ENCODE peak calls at places on chromosomes 7 and 10, in eight cellular contexts. D, H, G, A, R, B, P and J are unnamed samples.

GRCh38 chr10:51786684-51787035 is 87.3 kb upstream of the CSTF2T start:
- DNase-seq in D (no peak), H (peak; percentile 45), G (no peak), A (no peak), R (no peak), B (no peak), P (no peak), J (no peak)

GRCh38 chr10:79930267-79930666 is 18.6 kb downstream of the SFTPD start:
- DNase-seq in D (no peak), H (no peak), G (no peak), A (no peak), R (no peak), B (no peak), P (no peak), J (no peak)

GRCh38 chr10:6465437-6465836 is 114.6 kb downstream of the PRKCQ start:
- DNase-seq in D (no peak), H (no peak), G (no peak), A (no peak), R (no peak), B (peak; percentile 21), P (no peak), J (no peak)

GRCh38 chr7:141263508-141263907 is 189.6 kb downstream of the TMEM178B start:
- DNase-seq in D (no peak), H (no peak), G (no peak), A (no peak), R (no peak), B (no peak), P (no peak), J (no peak)

GRCh38 chr7:13336227-13336626 is 648.8 kb downstream of the ARL4A start:
- DNase-seq in D (no peak), H (peak; percentile 29), G (no peak), A (no peak), R (no peak), B (no peak), P (no peak), J (peak; percentile 34)

GRCh38 chr7:117873056-117873932 is at the start of gene CTTNBP2:
- DNase-seq in D (no peak), H (peak; percentile 59), G (peak; percentile 17), A (peak; percentile 89), R (peak; percentile 44), B (no peak), P (peak; percentile 53), J (peak; percentile 41)

GRCh38 chr10:69588358-69588757 is 15.1 kb upstream of the NEUROG3 start:
- DNase-seq in D (no peak), H (no peak), G (no peak), A (no peak), R (no peak), B (no peak), P (no peak), J (no peak)

GRCh38 chr7:36440880-36441279 is 51.2 kb downstream of the ANLN start:
- DNase-seq in D (no peak), H (peak; percentile 46), G (peak; percentile 37), A (peak; percentile 24), R (no peak), B (no peak), P (no peak), J (peak; percentile 38)

GRCh38 chr7:100411101-100411500 is 17.4 kb downstream of the ZCWPW1 start:
- DNase-seq in D (no peak), H (no peak), G (no peak), A (no peak), R (no peak), B (no peak), P (no peak), J (no peak)

GRCh38 chr7:34497153-34497777 is 160.8 kb upstream of the NPSR1 start:
- DNase-seq in D (no peak), H (no peak), G (no peak), A (no peak), R (no peak), B (no peak), P (no peak), J (no peak)

GRCh38 chr7:154862153-154862791 is 140.7 kb downstream of the PAXIP1 start:
- DNase-seq in D (no peak), H (no peak), G (no peak), A (no peak), R (no peak), B (peak; percentile 18), P (no peak), J (no peak)

GRCh38 chr7:156173346-156173745 is 361.1 kb upstream of the SHH start:
- DNase-seq in D (no peak), H (no peak), G (no peak), A (no peak), R (no peak), B (no peak), P (no peak), J (no peak)

GRCh38 chr10:13924020-13924725 is 337.4 kb downstream of the PRPF18 start:
- DNase-seq in D (peak; percentile 71), H (peak; percentile 96), G (no peak), A (no peak), R (no peak), B (no peak), P (no peak), J (peak; percentile 98)

GRCh38 chr10:47311193-47311899 is 10.9 kb upstream of the GDF2 start:
- DNase-seq in D (no peak), H (no peak), G (peak; percentile 9), A (no peak), R (no peak), B (no peak), P (no peak), J (no peak)

GRCh38 chr7:149448961-149449360 is 11.9 kb downstream of the ZNF777 start:
- DNase-seq in D (no peak), H (no peak), G (no peak), A (no peak), R (no peak), B (no peak), P (no peak), J (no peak)

GRCh38 chr7:4178887-4179286 is 503.2 kb upstream of the FOXK1 start:
- DNase-seq in D (no peak), H (no peak), G (no peak), A (no peak), R (no peak), B (no peak), P (no peak), J (no peak)

GRCh38 chr10:73576178-73576889 is 14.8 kb downstream of the USP54 start:
- DNase-seq in D (no peak), H (peak; percentile 91), G (peak; percentile 19), A (no peak), R (peak; percentile 58), B (no peak), P (no peak), J (peak; percentile 94)

GRCh38 chr10:103921750-103922195 is 3.8 kb upstream of the STN1 start:
- DNase-seq in D (no peak), H (peak; percentile 31), G (peak; percentile 48), A (peak; percentile 40), R (no peak), B (peak; percentile 28), P (no peak), J (no peak)

GRCh38 chr10:132455986-132456847 is 59.2 kb downstream of the PWWP2B start:
- DNase-seq in D (no peak), H (no peak), G (no peak), A (no peak), R (peak; percentile 9), B (no peak), P (no peak), J (no peak)

GRCh38 chr10:128099901-128100300 is 26.3 kb downstream of the MKI67 start:
- DNase-seq in D (no peak), H (no peak), G (no peak), A (no peak), R (no peak), B (no peak), P (no peak), J (no peak)

GRCh38 chr7:3371601-3372000 is 70.5 kb downstream of the SDK1 start:
- DNase-seq in D (no peak), H (no peak), G (no peak), A (no peak), R (no peak), B (no peak), P (no peak), J (peak; percentile 16)

GRCh38 chr7:44695756-44696155 is 52.9 kb upstream of the ZMIZ2 start:
- DNase-seq in D (no peak), H (no peak), G (no peak), A (no peak), R (no peak), B (no peak), P (no peak), J (no peak)

GRCh38 chr10:115503546-115503945 is 410.4 kb downstream of the ATRNL1 start:
- DNase-seq in D (no peak), H (no peak), G (no peak), A (no peak), R (no peak), B (peak; percentile 16), P (no peak), J (peak; percentile 1)

GRCh38 chr10:62637249-62638061 is 167.1 kb upstream of the ADO start:
- DNase-seq in D (no peak), H (peak; percentile 61), G (no peak), A (no peak), R (no peak), B (peak; percentile 82), P (no peak), J (peak; percentile 44)
- H3K4me3 ChIP-seq in D (no peak overlapping the region), H (peak overlapping the region; percentile 50), G (no peak overlapping the region), A (no peak overlapping the region), R (no peak overlapping the region), B (peak overlapping the region; percentile 63), P (peak overlapping the region; percentile 53), J (no peak overlapping the region)

DNA sequence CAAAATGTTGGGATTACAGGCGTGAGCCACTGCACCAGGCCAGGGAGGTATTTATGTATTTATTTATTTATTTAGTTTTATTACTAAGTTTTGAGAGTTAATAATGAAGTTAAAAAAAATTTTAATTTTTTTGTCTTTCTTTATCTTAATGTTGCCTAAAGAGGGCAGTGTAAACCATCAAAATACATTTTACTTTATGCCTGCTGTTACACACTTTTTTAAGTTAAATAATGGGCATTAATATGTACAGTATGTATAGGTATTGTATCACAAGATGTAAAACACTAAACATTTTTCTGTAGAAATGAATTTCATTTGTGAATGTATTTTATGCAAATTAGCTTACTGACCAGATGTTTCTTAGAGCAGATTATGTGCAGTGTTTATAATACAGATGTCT is 129.4 kb downstream of the AASS start:
- DNase-seq in D (no peak), H (no peak), G (no peak), A (no peak), R (no peak), B (no peak), P (no peak), J (peak; percentile 2)
- TF ChIP-seq CTCF in D (no peak), H (peak; percentile 31), G (no peak), A (no peak), R (no peak), B (peak; percentile 34), P (no peak), J (peak; percentile 9)

GRCh38 chr7:127446842-127447241 is 54.3 kb upstream of the ZNF800 start:
- DNase-seq in D (no peak), H (no peak), G (no peak), A (no peak), R (no peak), B (peak; percentile 1), P (no peak), J (no peak)

GRCh38 chr7:127447326-127447945 is 54.9 kb upstream of the ZNF800 start:
- DNase-seq in D (peak; percentile 40), H (peak; percentile 60), G (peak; percentile 74), A (peak; percentile 10), R (no peak), B (peak; percentile 82), P (no peak), J (peak; percentile 68)

GRCh38 chr7:127448566-127448965 is 56.1 kb upstream of the ZNF800 start:
- DNase-seq in D (no peak), H (no peak), G (no peak), A (no peak), R (no peak), B (no peak), P (no peak), J (no peak)
- H3K4me3 ChIP-seq in D (no peak overlapping the region), H (no peak overlapping the region), G (no peak overlapping the region), A (no peak overlapping the region), R (no peak overlapping the region), B (no peak overlapping the region), P (no peak overlapping the region), J (no peak overlapping the region)

GRCh38 chr7:1709900-1710299 is 39.8 kb downstream of the ELFN1 start:
- DNase-seq in D (no peak), H (no peak), G (peak; percentile 45), A (no peak), R (no peak), B (no peak), P (no peak), J (peak; percentile 19)
- TF ChIP-seq CTCF in D (peak; percentile 42), H (peak; percentile 26), G (peak; percentile 15), A (peak; percentile 43), R (no peak), B (peak; percentile 84), P (no peak), J (peak; percentile 40)